ENCODE peak calls at places on chromosomes 7 and 10, in ten cellular contexts. L, A, O, I, X, V, S, M, R and E are unnamed samples.

GRCh38 chr7:49001610-49002033 is 77.3 kb downstream of the CDC14C start:
- DNase-seq in L (no peak), A (peak), O (peak), I (no peak), X (no peak), V (peak), S (no peak), M (peak), R (peak), E (peak)

GRCh38 chr10:51285586-51285985 is 211.3 kb downstream of the PRKG1 start:
- DNase-seq in L (no peak), A (no peak), O (no peak), I (no peak), X (no peak), V (no peak), S (no peak), M (no peak), R (no peak), E (no peak)

GRCh38 chr7:98165827-98166667 is 45.2 kb upstream of the BHLHA15 start:
- DNase-seq in L (no peak), A (peak), O (peak), I (peak), X (peak), V (peak), S (no peak), M (peak), R (peak), E (peak)

GRCh38 chr7:55160539-55160938 is 141.7 kb downstream of the EGFR start:
- DNase-seq in L (no peak), A (no peak), O (peak), I (no peak), X (no peak), V (no peak), S (no peak), M (peak), R (peak), E (no peak)

GRCh38 chr7:29988391-29989256 is 977 bp downstream of the SCRN1 start:
- DNase-seq in L (peak), A (peak), O (peak), I (peak), X (no peak), V (peak), S (peak), M (peak), R (peak), E (peak)

GRCh38 chr7:144384071-144384470 is 19.4 kb downstream of the NOBOX start:
- DNase-seq in L (no peak), A (peak), O (peak), I (peak), X (no peak), V (peak), S (no peak), M (no peak), R (peak), E (no peak)

GRCh38 chr7:52668435-52668834 is 367.0 kb upstream of the POM121L12 start:
- DNase-seq in L (no peak), A (no peak), O (no peak), I (no peak), X (no peak), V (no peak), S (no peak), M (no peak), R (no peak), E (no peak)

GRCh38 chr7:26365077-26365896 is 73.6 kb downstream of the SNX10 start:
- DNase-seq in L (no peak), A (peak), O (peak), I (peak), X (peak), V (peak), S (peak), M (no peak), R (peak), E (peak)